ENCODE peak calls at places on chromosome 6, in eight cellular contexts. H is mucosa of gallbladder; R is stimulated activated CD8-positive, alpha-beta memory T cell treated with anti-CD3 and anti-CD28 coated beads, Interleukin-2, amount 100 ng/mL, for 1 hour; P is AG04450; E is WTC11; M is CD14-positive monocyte; N is cardiac fibroblast; K is T-cell. Z is an unnamed sample.

GRCh38 chr6:56714982-56715456 is 72.3 kb upstream of the DST start:
- DNase-seq in H (no peak), R (no peak), P (no peak), E (no peak), M (no peak), N (peak), K (no peak), Z (peak)

GRCh38 chr6:116536216-116536621 is 9.3 kb downstream of the TRAPPC3L start:
- DNase-seq in H (peak), R (no peak), P (no peak), E (no peak), M (no peak), N (peak), K (no peak), Z (no peak)

GRCh38 chr6:42532038-42532669 is 31.7 kb upstream of the UBR2 start:
- DNase-seq in H (peak), R (no peak), P (no peak), E (no peak), M (no peak), N (peak), K (no peak), Z (no peak)

GRCh38 chr6:167858842-167859520 is 32.3 kb downstream of the AFDN start:
- DNase-seq in H (no peak), R (no peak), P (no peak), E (no peak), M (no peak), N (peak), K (no peak), Z (no peak)

GRCh38 chr6:159828074-159828473 is 28.0 kb downstream of the PNLDC1 start:
- DNase-seq in H (no peak), R (no peak), P (no peak), E (no peak), M (no peak), N (no peak), K (no peak), Z (no peak)

GRCh38 chr6:143974089-143974488 is 34.0 kb downstream of the PLAGL1 start:
- DNase-seq in H (no peak), R (no peak), P (no peak), E (no peak), M (no peak), N (no peak), K (no peak), Z (no peak)

GRCh38 chr6:149459761-149460160 is 25.1 kb downstream of the ZC3H12D start:
- DNase-seq in H (no peak), R (no peak), P (no peak), E (no peak), M (peak), N (peak), K (no peak), Z (no peak)

GRCh38 chr6:7196019-7196402 is 88.2 kb downstream of the RREB1 start:
- DNase-seq in H (no peak), R (no peak), P (no peak), E (no peak), M (no peak), N (no peak), K (no peak), Z (no peak)

GRCh38 chr6:159100011-159100788 is 55.4 kb upstream of the TAGAP start:
- DNase-seq in H (no peak), R (no peak), P (no peak), E (no peak), M (no peak), N (no peak), K (no peak), Z (no peak)

Z was measured in GM04503.